ENCODE peak calls at places on chromosome 13, in ten cellular contexts. Q is epithelial cell of proximal tubule, Y is AG04450, V is fibroblast of villous mesenchyme, W is HFFc6, P is epithelial cell of esophagus, G is type B pancreatic cell, K is choroid plexus epithelial cell, J is neural progenitor cell, B is omental fat pad. N is an unnamed sample.

GRCh38 chr13:94784066-94784465 is 71.7 kb upstream of the SOX21 start:
- DNase-seq in Q (no peak), Y (no peak), V (peak), W (peak), P (no peak), G (no peak), K (peak), J (no peak), B (no peak), N (no peak)

GRCh38 chr13:44471686-44472085 is 98.1 kb downstream of the SERP2 start:
- DNase-seq in Q (no peak), Y (no peak), V (peak), W (peak), P (peak), G (no peak), K (peak), J (no peak), B (no peak), N (no peak)

GRCh38 chr13:70809588-70809987 is 701.3 kb upstream of the KLHL1 start:
- DNase-seq in Q (no peak), Y (no peak), V (no peak), W (no peak), P (no peak), G (no peak), K (no peak), J (no peak), B (no peak), N (no peak)

GRCh38 chr13:99281811-99282263 is 23.7 kb upstream of the GPR18 start:
- DNase-seq in Q (no peak), Y (no peak), V (peak), W (no peak), P (no peak), G (no peak), K (peak), J (no peak), B (no peak), N (peak)

GRCh38 chr13:19154843-19155242 is 26.8 kb downstream of the TUBA3C start:
- DNase-seq in Q (no peak), Y (no peak), V (no peak), W (no peak), P (no peak), G (no peak), K (no peak), J (no peak), B (no peak), N (no peak)

GRCh38 chr13:76723551-76724232 is 162.5 kb downstream of the KCTD12 start:
- DNase-seq in Q (peak), Y (peak), V (peak), W (peak), P (peak), G (no peak), K (peak), J (peak), B (no peak), N (peak)

GRCh38 chr13:86155756-86156155 is 356.5 kb upstream of the SLITRK6 start:
- DNase-seq in Q (no peak), Y (no peak), V (no peak), W (no peak), P (no peak), G (no peak), K (no peak), J (peak), B (no peak), N (no peak)

GRCh38 chr13:45828253-45828968 is 23.1 kb downstream of the SIAH3 start:
- DNase-seq in Q (no peak), Y (no peak), V (no peak), W (no peak), P (no peak), G (no peak), K (no peak), J (no peak), B (no peak), N (no peak)

GRCh38 chr13:33290421-33290965 is 4.9 kb upstream of the STARD13 start:
- DNase-seq in Q (no peak), Y (no peak), V (no peak), W (no peak), P (no peak), G (no peak), K (no peak), J (no peak), B (no peak), N (no peak)

GRCh38 chr13:72637561-72637960 is 89.9 kb downstream of the MZT1 start:
- DNase-seq in Q (no peak), Y (no peak), V (no peak), W (no peak), P (peak), G (no peak), K (no peak), J (peak), B (no peak), N (no peak)

GRCh38 chr13:99689955-99690354 is 188.7 kb downstream of the TM9SF2 start:
- DNase-seq in Q (no peak), Y (no peak), V (no peak), W (no peak), P (no peak), G (no peak), K (no peak), J (peak), B (no peak), N (no peak)

GRCh38 chr13:95552539-95553270 is at the start of gene CLDN10:
- DNase-seq in Q (no peak), Y (no peak), V (no peak), W (no peak), P (no peak), G (peak), K (no peak), J (peak), B (no peak), N (peak)

GRCh38 chr13:31794452-31794851 is 55.1 kb downstream of the RXFP2 start:
- DNase-seq in Q (no peak), Y (no peak), V (peak), W (no peak), P (no peak), G (no peak), K (no peak), J (no peak), B (no peak), N (no peak)

GRCh38 chr13:31440132-31440531 is 240.4 kb downstream of the B3GLCT start:
- DNase-seq in Q (no peak), Y (no peak), V (no peak), W (no peak), P (no peak), G (no peak), K (no peak), J (no peak), B (no peak), N (no peak)

GRCh38 chr13:48780713-48781341 is 127.1 kb downstream of the CYSLTR2 start:
- DNase-seq in Q (no peak), Y (no peak), V (no peak), W (no peak), P (no peak), G (no peak), K (no peak), J (no peak), B (no peak), N (no peak)

GRCh38 chr13:48784906-48785555 is 131.3 kb downstream of the CYSLTR2 start:
- DNase-seq in Q (no peak), Y (no peak), V (peak), W (no peak), P (no peak), G (no peak), K (peak), J (no peak), B (no peak), N (no peak)

GRCh38 chr13:48782429-48782840 is 128.7 kb downstream of the CYSLTR2 start:
- DNase-seq in Q (peak), Y (no peak), V (peak), W (no peak), P (no peak), G (no peak), K (peak), J (no peak), B (no peak), N (no peak)

GRCh38 chr13:48783831-48784230 is 130.1 kb downstream of the CYSLTR2 start:
- DNase-seq in Q (no peak), Y (no peak), V (no peak), W (no peak), P (no peak), G (no peak), K (no peak), J (no peak), B (no peak), N (no peak)

GRCh38 chr13:48783181-48783630 is 129.5 kb downstream of the CYSLTR2 start:
- DNase-seq in Q (peak), Y (peak), V (peak), W (peak), P (peak), G (no peak), K (peak), J (no peak), B (peak), N (peak)
- TF ChIP-seq CTCF in Q (peak), Y (peak), V (no peak), W (peak), P (peak), G (no peak), K (peak), J (no peak), B (no peak), N (peak)

GRCh38 chr13:28796938-28797257 is 23.2 kb upstream of the MTUS2 start:
- DNase-seq in Q (no peak), Y (no peak), V (no peak), W (no peak), P (no peak), G (no peak), K (no peak), J (no peak), B (no peak), N (no peak)
- TF ChIP-seq CTCF in Q (no peak), Y (no peak), V (no peak), W (peak), P (no peak), G (no peak), K (no peak), J (no peak), B (no peak), N (peak)

GRCh38 chr13:74077375-74077774 is 56.8 kb downstream of the KLF12 start:
- DNase-seq in Q (no peak), Y (no peak), V (no peak), W (no peak), P (no peak), G (no peak), K (no peak), J (no peak), B (no peak), N (no peak)
- TF ChIP-seq CTCF in Q (no peak), Y (no peak), V (no peak), W (no peak), P (no peak), G (no peak), K (no peak), J (no peak), B (no peak), N (no peak)

GRCh38 chr13:49865174-49865573 is 71.0 kb downstream of the SPRYD7 start:
- DNase-seq in Q (no peak), Y (no peak), V (no peak), W (no peak), P (no peak), G (no peak), K (no peak), J (no peak), B (no peak), N (no peak)

GRCh38 chr13:49867834-49868233 is 68.3 kb downstream of the SPRYD7 start:
- DNase-seq in Q (no peak), Y (no peak), V (no peak), W (no peak), P (no peak), G (no peak), K (no peak), J (no peak), B (no peak), N (no peak)

GRCh38 chr13:49874430-49874829 is 61.7 kb downstream of the SPRYD7 start:
- DNase-seq in Q (no peak), Y (no peak), V (no peak), W (no peak), P (no peak), G (no peak), K (no peak), J (no peak), B (no peak), N (no peak)

DNA sequence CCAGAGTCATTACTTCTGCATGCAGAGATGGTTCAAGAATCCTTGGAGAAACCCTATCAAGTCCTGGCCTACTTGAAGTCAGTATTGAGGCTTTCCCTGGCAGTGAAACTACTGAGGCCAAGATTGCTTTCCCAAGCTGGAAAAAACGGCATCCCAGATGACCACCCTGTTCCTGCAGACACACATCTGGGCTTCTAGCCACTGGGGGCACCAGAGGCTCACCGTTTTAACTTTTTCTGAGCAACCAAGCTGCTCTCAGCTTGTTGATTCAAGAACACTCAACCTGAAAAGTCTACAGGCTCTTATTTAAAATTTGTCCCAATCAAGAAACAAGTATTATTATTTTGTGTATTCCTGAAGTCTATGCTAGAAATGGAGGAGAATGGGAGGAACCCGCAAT is 66.6 kb downstream of the SPRYD7 start:
- DNase-seq in Q (no peak), Y (no peak), V (peak), W (peak), P (no peak), G (no peak), K (peak), J (peak), B (no peak), N (no peak)
- TF ChIP-seq CTCF in Q (peak), Y (peak), V (peak), W (peak), P (peak), G (peak), K (peak), J (peak), B (no peak), N (no peak)

DNA sequence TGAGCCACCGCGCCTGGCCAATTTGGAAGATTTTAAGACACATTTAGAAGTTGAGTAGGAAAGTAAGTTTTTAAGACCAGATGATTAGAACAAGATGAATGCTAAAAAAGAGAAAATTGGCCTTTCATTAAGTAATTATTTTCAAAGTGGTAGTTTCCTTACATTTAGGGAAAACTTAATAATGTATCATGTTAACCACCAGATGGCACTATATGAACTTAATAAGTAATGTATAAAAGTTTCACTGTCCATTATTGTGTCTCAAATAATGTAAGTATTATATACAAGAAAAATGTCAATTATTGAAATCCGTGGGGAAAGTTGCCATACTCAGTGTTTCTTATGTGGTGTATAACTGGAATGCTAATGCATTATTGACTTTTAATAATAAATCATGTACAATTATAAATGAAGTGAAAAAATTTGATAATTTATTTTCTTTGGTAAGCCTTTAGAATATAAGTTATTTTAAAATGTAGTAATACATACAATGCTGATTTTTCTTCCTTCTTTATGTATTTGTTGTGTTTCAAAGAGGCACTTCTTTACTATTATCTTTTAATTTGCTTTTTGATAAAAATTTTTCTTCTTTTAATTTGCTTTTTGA is 29.2 kb downstream of the COG6 start:
- DNase-seq in Q (no peak), Y (no peak), V (peak), W (peak), P (peak), G (no peak), K (peak), J (peak), B (no peak), N (no peak)
- TF ChIP-seq CTCF in Q (no peak), Y (peak), V (peak), W (peak), P (no peak), G (peak), K (peak), J (peak), B (no peak), N (peak)

GRCh38 chr13:103694471-103694870 is 628.3 kb upstream of the SLC10A2 start:
- DNase-seq in Q (no peak), Y (no peak), V (no peak), W (no peak), P (no peak), G (no peak), K (no peak), J (no peak), B (no peak), N (no peak)
- TF ChIP-seq CTCF in Q (no peak), Y (no peak), V (no peak), W (no peak), P (no peak), G (no peak), K (no peak), J (no peak), B (no peak), N (no peak)

DNA sequence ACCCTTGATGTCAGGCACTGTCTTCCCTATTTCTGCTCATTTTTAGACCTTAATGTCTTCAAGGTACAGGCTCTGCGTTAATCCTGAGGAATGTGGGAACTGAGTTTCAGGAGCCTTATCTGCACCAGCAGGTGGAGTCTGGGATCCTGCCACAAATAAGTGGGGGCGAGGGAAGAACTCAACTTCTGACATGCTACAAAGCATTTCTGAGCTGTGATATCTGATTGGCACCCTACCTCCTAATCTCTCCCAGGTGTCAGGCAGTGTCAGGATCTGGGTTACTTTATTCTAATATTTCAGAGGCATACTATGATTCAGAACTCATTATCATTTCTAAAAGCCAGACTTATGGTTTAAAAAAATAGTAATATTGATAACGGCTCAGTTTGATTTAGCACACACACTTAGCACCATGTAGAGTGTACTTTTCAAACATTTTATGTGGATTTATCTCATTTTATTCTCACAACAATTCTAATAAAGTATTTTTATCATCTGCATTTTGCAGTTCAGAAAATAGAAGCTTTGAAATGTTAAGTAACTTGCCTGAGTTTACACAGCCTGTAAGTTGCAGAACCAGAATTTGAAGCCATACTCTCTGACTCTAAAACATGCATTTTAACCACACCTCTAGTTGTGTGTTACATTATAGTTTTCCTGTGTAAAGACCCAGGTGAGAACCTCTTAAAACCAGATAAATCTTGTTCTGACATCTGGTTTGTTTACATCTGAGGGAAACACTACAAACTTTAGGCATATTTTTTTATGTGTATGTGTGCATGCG is 358.6 kb downstream of the TDRD3 start:
- DNase-seq in Q (no peak), Y (no peak), V (no peak), W (no peak), P (peak), G (no peak), K (no peak), J (peak), B (no peak), N (no peak)
- TF ChIP-seq CTCF in Q (peak), Y (no peak), V (no peak), W (no peak), P (peak), G (peak), K (no peak), J (peak), B (no peak), N (no peak)

DNA sequence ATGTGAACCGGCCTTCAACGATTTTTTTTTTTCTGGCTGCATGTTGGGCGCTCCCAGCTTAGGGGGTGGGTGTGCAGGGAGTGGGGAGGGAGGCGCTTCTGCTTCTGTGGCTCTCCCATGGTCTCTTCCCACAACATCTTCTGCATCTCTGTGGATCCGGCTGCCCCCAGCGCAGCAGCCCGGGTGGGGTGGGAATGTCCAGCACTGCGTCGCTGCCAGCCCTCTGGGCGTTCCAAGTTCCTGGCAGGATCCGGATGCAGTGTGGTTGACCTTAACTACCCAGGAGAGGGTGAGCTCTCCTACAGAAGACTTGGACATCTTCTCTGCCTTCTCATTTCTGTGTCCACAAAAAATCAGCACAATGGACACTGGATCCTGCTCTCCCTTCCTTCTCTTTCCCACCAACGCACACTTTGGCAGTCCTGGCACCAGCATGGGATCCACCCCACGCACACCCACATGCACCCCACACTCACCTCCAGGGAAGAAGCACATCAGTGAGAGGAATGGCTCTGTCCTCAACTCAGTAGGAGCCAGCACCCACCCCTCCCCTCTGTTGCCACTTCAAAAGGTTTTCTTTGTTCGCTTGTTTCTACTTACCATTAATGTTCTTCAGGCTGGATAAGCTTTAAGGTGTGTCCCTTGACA is 177.3 kb downstream of the COL4A1 start:
- DNase-seq in Q (no peak), Y (no peak), V (no peak), W (no peak), P (no peak), G (no peak), K (no peak), J (no peak), B (no peak), N (no peak)
- TF ChIP-seq CTCF in Q (no peak), Y (no peak), V (no peak), W (no peak), P (no peak), G (no peak), K (no peak), J (no peak), B (no peak), N (no peak)

N was measured in CD14-positive monocyte.